ENCODE peak calls at places on chromosomes 3 and 15, in six cellular contexts. P is uterus, Y is non-pigmented ciliary epithelial cell, I is amniotic epithelial cell, C is HFFc6, E is GM13976. O is an unnamed sample.

GRCh38 chr3:179969525-179969924 is 67.2 kb downstream of the PEX5L start:
- DNase-seq in P (no peak), E (no peak), C (peak), I (peak), Y (no peak), O (no peak)

GRCh38 chr15:68581725-68582124 is 2.9 kb downstream of the CORO2B start:
- DNase-seq in Y (no peak), P (no peak), C (no peak), I (no peak), E (no peak), O (no peak)

GRCh38 chr3:53513556-53514190 is 19.3 kb downstream of the CACNA1D start:
- DNase-seq in C (no peak), I (no peak), E (peak), P (no peak), Y (no peak), O (no peak)

GRCh38 chr3:125374501-125374995 is 577 bp downstream of the ZNF148 start:
- DNase-seq in C (peak), P (no peak), E (peak), I (peak), Y (no peak), O (peak)

GRCh38 chr3:122342803-122343202 is 17.8 kb downstream of the CSTA start:
- DNase-seq in Y (no peak), C (no peak), P (no peak), E (no peak), I (no peak), O (no peak)

GRCh38 chr15:66896611-66897010 is 168.8 kb upstream of the SMAD3 start:
- DNase-seq in P (no peak), I (no peak), E (no peak), C (no peak), Y (no peak), O (no peak)

GRCh38 chr15:50933353-50933752 is 24.9 kb downstream of the AP4E1 start:
- DNase-seq in C (no peak), E (no peak), I (no peak), Y (no peak), P (no peak), O (no peak)

GRCh38 chr3:153339065-153339464 is 177.0 kb downstream of the RAP2B start:
- DNase-seq in I (no peak), E (no peak), C (no peak), Y (no peak), P (no peak), O (no peak)

GRCh38 chr15:45343258-45343860 is 35.0 kb downstream of the GATM start:
- DNase-seq in C (no peak), E (no peak), I (no peak), Y (no peak), P (no peak), O (no peak)

GRCh38 chr15:90016721-90017120 is 15.6 kb downstream of the ZNF710 start:
- DNase-seq in Y (no peak), I (no peak), C (no peak), P (no peak), E (no peak), O (no peak)

GRCh38 chr15:82750831-82751181 is 41.1 kb upstream of the AP3B2 start:
- DNase-seq in E (peak), P (no peak), C (peak), I (no peak), Y (no peak), O (no peak)